ENCODE peak calls at places on chromosome 6, in five cellular contexts. One of them, this sample, is unnamed.

GRCh38 chr6:13425971-13426931 is 61.1 kb downstream of the GFOD1 start:
- DNase-seq in CD8-positive, alpha-beta T cell: no peak
- DNase-seq in cardiac muscle cell: peak
- DNase-seq in cardiac fibroblast: peak
- DNase-seq in fibroblast of mammary gland: peak
- DNase-seq in this sample: peak

GRCh38 chr6:13593103-13593502 is 18.7 kb downstream of the SIRT5 start:
- DNase-seq in fibroblast of mammary gland: no peak
- DNase-seq in cardiac muscle cell: no peak
- DNase-seq in CD8-positive, alpha-beta T cell: no peak
- DNase-seq in cardiac fibroblast: no peak
- DNase-seq in this sample: no peak

GRCh38 chr6:170294813-170295518 is 4.1 kb upstream of the DLL1 start:
- DNase-seq in CD8-positive, alpha-beta T cell: no peak
- DNase-seq in fibroblast of mammary gland: no peak
- DNase-seq in cardiac fibroblast: no peak
- DNase-seq in cardiac muscle cell: no peak
- DNase-seq in this sample: no peak

GRCh38 chr6:90406957-90407356 is 110.3 kb upstream of the BACH2 start:
- DNase-seq in cardiac muscle cell: peak
- DNase-seq in CD8-positive, alpha-beta T cell: no peak
- DNase-seq in fibroblast of mammary gland: no peak
- DNase-seq in cardiac fibroblast: no peak
- DNase-seq in this sample: no peak

GRCh38 chr6:134056046-134056445 is 3.6 kb upstream of the SLC2A12 start:
- DNase-seq in CD8-positive, alpha-beta T cell: no peak
- DNase-seq in cardiac muscle cell: no peak
- DNase-seq in cardiac fibroblast: no peak
- DNase-seq in fibroblast of mammary gland: no peak
- DNase-seq in this sample: no peak

GRCh38 chr6:41278699-41279405 is 7.6 kb downstream of the TREM1 start:
- DNase-seq in cardiac fibroblast: peak
- DNase-seq in fibroblast of mammary gland: peak
- DNase-seq in CD8-positive, alpha-beta T cell: peak
- DNase-seq in cardiac muscle cell: peak
- DNase-seq in this sample: no peak

GRCh38 chr6:1697688-1698351 is 88.1 kb downstream of the FOXC1 start:
- DNase-seq in fibroblast of mammary gland: no peak
- DNase-seq in CD8-positive, alpha-beta T cell: no peak
- DNase-seq in cardiac fibroblast: no peak
- DNase-seq in cardiac muscle cell: no peak
- DNase-seq in this sample: no peak

GRCh38 chr6:45310118-45310788 is 17.9 kb upstream of the RUNX2 start:
- DNase-seq in fibroblast of mammary gland: no peak
- DNase-seq in cardiac fibroblast: no peak
- DNase-seq in CD8-positive, alpha-beta T cell: peak
- DNase-seq in cardiac muscle cell: no peak
- DNase-seq in this sample: no peak

GRCh38 chr6:51429042-51429712 is 610.5 kb downstream of the TFAP2B start:
- DNase-seq in cardiac muscle cell: no peak
- DNase-seq in cardiac fibroblast: no peak
- DNase-seq in CD8-positive, alpha-beta T cell: no peak
- DNase-seq in fibroblast of mammary gland: no peak
- DNase-seq in this sample: no peak

GRCh38 chr6:142285235-142286087 is 16.3 kb upstream of the ADGRG6 start:
- DNase-seq in CD8-positive, alpha-beta T cell: no peak
- DNase-seq in cardiac fibroblast: no peak
- DNase-seq in fibroblast of mammary gland: no peak
- DNase-seq in cardiac muscle cell: no peak
- DNase-seq in this sample: no peak

GRCh38 chr6:105713474-105714118 is 310.7 kb upstream of the PREP start:
- DNase-seq in fibroblast of mammary gland: peak
- DNase-seq in cardiac muscle cell: no peak
- DNase-seq in CD8-positive, alpha-beta T cell: no peak
- DNase-seq in cardiac fibroblast: peak
- DNase-seq in this sample: no peak

GRCh38 chr6:152783217-152783878 is 32.8 kb downstream of the VIP start:
- DNase-seq in cardiac muscle cell: no peak
- DNase-seq in CD8-positive, alpha-beta T cell: no peak
- DNase-seq in cardiac fibroblast: no peak
- DNase-seq in fibroblast of mammary gland: no peak
- DNase-seq in this sample: no peak

GRCh38 chr6:48626421-48626820 is 515.4 kb upstream of the PTCHD4 start:
- DNase-seq in cardiac fibroblast: peak
- DNase-seq in CD8-positive, alpha-beta T cell: no peak
- DNase-seq in cardiac muscle cell: no peak
- DNase-seq in fibroblast of mammary gland: no peak
- DNase-seq in this sample: no peak

GRCh38 chr6:15510121-15510520 is 152.7 kb downstream of the DTNBP1 start:
- DNase-seq in CD8-positive, alpha-beta T cell: no peak
- DNase-seq in cardiac muscle cell: no peak
- DNase-seq in cardiac fibroblast: no peak
- DNase-seq in fibroblast of mammary gland: no peak
- DNase-seq in this sample: no peak

GRCh38 chr6:133630651-133631050 is 258.3 kb upstream of the TCF21 start:
- DNase-seq in cardiac fibroblast: no peak
- DNase-seq in fibroblast of mammary gland: no peak
- DNase-seq in CD8-positive, alpha-beta T cell: no peak
- DNase-seq in cardiac muscle cell: no peak
- DNase-seq in this sample: no peak

GRCh38 chr6:110853754-110854477 is 20.7 kb upstream of the AMD1 start:
- DNase-seq in CD8-positive, alpha-beta T cell: no peak
- DNase-seq in cardiac muscle cell: no peak
- DNase-seq in cardiac fibroblast: no peak
- DNase-seq in fibroblast of mammary gland: no peak
- DNase-seq in this sample: no peak

GRCh38 chr6:161744211-161745067 is 470.6 kb upstream of the AGPAT4 start:
- DNase-seq in CD8-positive, alpha-beta T cell: no peak
- DNase-seq in cardiac muscle cell: no peak
- DNase-seq in fibroblast of mammary gland: peak
- DNase-seq in cardiac fibroblast: peak
- DNase-seq in this sample: no peak

GRCh38 chr6:89956182-89956581 is 61.9 kb downstream of the GJA10 start:
- DNase-seq in cardiac fibroblast: no peak
- DNase-seq in fibroblast of mammary gland: no peak
- DNase-seq in cardiac muscle cell: no peak
- DNase-seq in CD8-positive, alpha-beta T cell: no peak
- DNase-seq in this sample: no peak

GRCh38 chr6:3958255-3958654 is 109.1 kb downstream of the FAM50B start:
- DNase-seq in cardiac fibroblast: no peak
- DNase-seq in cardiac muscle cell: no peak
- DNase-seq in fibroblast of mammary gland: no peak
- DNase-seq in CD8-positive, alpha-beta T cell: no peak
- DNase-seq in this sample: no peak

GRCh38 chr6:130760006-130760405 is 67.2 kb upstream of the SMLR1 start:
- DNase-seq in cardiac fibroblast: peak
- DNase-seq in fibroblast of mammary gland: peak
- DNase-seq in cardiac muscle cell: peak
- DNase-seq in CD8-positive, alpha-beta T cell: no peak
- DNase-seq in this sample: peak

GRCh38 chr6:32148722-32149576 is 2.8 kb downstream of the PRRT1 start:
- DNase-seq in fibroblast of mammary gland: no peak
- DNase-seq in CD8-positive, alpha-beta T cell: peak
- DNase-seq in cardiac fibroblast: peak
- DNase-seq in cardiac muscle cell: no peak
- DNase-seq in this sample: no peak

GRCh38 chr6:149453597-149454340 is 31.0 kb downstream of the ZC3H12D start:
- DNase-seq in CD8-positive, alpha-beta T cell: no peak
- DNase-seq in cardiac muscle cell: no peak
- DNase-seq in cardiac fibroblast: no peak
- DNase-seq in fibroblast of mammary gland: no peak
- DNase-seq in this sample: no peak

GRCh38 chr6:69122407-69122773 is 487.3 kb downstream of the ADGRB3 start:
- DNase-seq in CD8-positive, alpha-beta T cell: no peak
- DNase-seq in fibroblast of mammary gland: no peak
- DNase-seq in cardiac fibroblast: no peak
- DNase-seq in cardiac muscle cell: no peak
- DNase-seq in this sample: no peak

DNA sequence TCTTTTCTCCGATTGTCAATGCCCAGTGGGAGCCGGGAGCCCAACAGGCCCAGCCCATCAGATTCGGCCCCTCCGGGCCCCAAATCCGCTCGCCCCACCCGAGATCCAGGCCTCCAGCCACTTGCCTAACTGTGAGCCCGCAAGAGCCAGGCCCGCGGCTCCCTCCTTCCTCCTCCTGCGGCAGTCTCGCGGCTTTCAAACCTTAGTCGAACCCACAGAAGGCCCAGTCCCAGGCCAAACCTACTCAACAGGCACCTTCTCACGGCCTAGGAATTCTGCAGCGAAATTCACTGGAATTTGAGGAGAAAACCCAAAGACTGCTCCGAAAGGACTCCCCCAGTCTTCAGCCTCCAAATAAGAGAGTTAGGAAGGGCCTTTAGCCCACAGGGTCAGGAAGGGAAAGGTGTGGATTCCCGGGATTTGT is 2.8 kb upstream of the TFAP2A start:
- DNase-seq in fibroblast of mammary gland: no peak
- DNase-seq in cardiac fibroblast: no peak
- DNase-seq in cardiac muscle cell: no peak
- DNase-seq in CD8-positive, alpha-beta T cell: no peak
- DNase-seq in this sample: no peak
- H3K4me3 ChIP-seq in fibroblast of mammary gland: no peak
- H3K4me3 ChIP-seq in cardiac fibroblast: no peak
- H3K4me3 ChIP-seq in cardiac muscle cell: no peak
- H3K4me3 ChIP-seq in CD8-positive, alpha-beta T cell: no peak
- H3K4me3 ChIP-seq in this sample: no peak

DNA sequence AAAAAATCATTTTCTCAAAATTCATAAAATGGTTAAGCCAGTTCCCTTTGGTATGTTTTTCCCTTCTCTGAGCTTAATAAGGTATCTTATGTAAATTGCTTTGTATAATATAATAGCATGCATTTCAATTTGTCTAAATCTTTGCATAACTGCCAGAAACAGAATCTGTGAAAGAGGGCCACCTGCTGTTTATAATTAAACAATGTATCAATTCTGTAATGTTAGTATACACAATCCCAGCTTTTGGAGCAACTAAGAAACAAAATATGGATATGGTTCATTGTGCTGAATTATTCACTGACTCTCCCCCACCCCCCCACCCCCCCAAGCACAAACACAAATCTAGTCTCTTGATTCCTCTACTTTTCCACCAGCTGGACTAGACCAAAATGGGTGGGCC is 54.8 kb downstream of the GPX5 start:
- DNase-seq in fibroblast of mammary gland: peak
- DNase-seq in cardiac fibroblast: peak
- DNase-seq in cardiac muscle cell: no peak
- DNase-seq in CD8-positive, alpha-beta T cell: no peak
- DNase-seq in this sample: no peak
- TF ChIP-seq CTCF in fibroblast of mammary gland: peak
- TF ChIP-seq CTCF in cardiac fibroblast: no peak
- TF ChIP-seq CTCF in cardiac muscle cell: peak
- TF ChIP-seq CTCF in CD8-positive, alpha-beta T cell: peak
- TF ChIP-seq CTCF in this sample: no peak

GRCh38 chr6:162854734-162855191 is 127.0 kb downstream of the PACRG start:
- DNase-seq in cardiac fibroblast: no peak
- DNase-seq in fibroblast of mammary gland: no peak
- DNase-seq in cardiac muscle cell: no peak
- DNase-seq in CD8-positive, alpha-beta T cell: no peak
- DNase-seq in this sample: no peak

GRCh38 chr6:162854228-162854627 is 126.5 kb downstream of the PACRG start:
- DNase-seq in cardiac muscle cell: no peak
- DNase-seq in cardiac fibroblast: no peak
- DNase-seq in CD8-positive, alpha-beta T cell: no peak
- DNase-seq in fibroblast of mammary gland: no peak
- DNase-seq in this sample: no peak

GRCh38 chr6:162852810-162853577 is 125.2 kb downstream of the PACRG start:
- DNase-seq in cardiac muscle cell: no peak
- DNase-seq in CD8-positive, alpha-beta T cell: no peak
- DNase-seq in fibroblast of mammary gland: no peak
- DNase-seq in cardiac fibroblast: no peak
- DNase-seq in this sample: no peak

GRCh38 chr6:162857321-162857720 is 129.5 kb downstream of the PACRG start:
- DNase-seq in cardiac muscle cell: no peak
- DNase-seq in CD8-positive, alpha-beta T cell: no peak
- DNase-seq in cardiac fibroblast: no peak
- DNase-seq in fibroblast of mammary gland: no peak
- DNase-seq in this sample: no peak

DNA sequence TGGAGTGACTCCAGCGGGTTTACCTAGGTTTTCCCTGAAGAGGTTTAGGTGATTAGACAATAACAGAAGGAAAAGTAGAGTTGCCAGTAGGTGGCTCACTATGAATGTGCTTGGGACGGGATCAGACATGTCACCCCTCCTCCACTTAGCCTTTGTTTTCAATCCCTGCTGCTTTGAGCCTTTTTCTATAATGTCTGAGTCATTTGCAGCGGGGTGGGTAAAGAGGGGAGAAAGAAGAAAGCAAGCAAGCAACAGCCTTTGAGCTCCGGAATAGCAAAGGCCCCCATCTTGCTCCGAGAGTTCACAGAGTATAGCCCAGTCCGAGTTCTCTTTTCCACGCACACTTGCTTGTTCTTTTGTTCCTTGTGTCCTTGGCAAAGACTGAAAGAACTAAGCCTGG is 129.1 kb downstream of the PACRG start:
- DNase-seq in cardiac muscle cell: peak
- DNase-seq in fibroblast of mammary gland: peak
- DNase-seq in CD8-positive, alpha-beta T cell: no peak
- DNase-seq in cardiac fibroblast: peak
- DNase-seq in this sample: peak
- H3K4me3 ChIP-seq in cardiac muscle cell: no peak
- H3K4me3 ChIP-seq in fibroblast of mammary gland: no peak
- H3K4me3 ChIP-seq in CD8-positive, alpha-beta T cell: no peak
- H3K4me3 ChIP-seq in cardiac fibroblast: no peak
- H3K4me3 ChIP-seq in this sample: peak

DNA sequence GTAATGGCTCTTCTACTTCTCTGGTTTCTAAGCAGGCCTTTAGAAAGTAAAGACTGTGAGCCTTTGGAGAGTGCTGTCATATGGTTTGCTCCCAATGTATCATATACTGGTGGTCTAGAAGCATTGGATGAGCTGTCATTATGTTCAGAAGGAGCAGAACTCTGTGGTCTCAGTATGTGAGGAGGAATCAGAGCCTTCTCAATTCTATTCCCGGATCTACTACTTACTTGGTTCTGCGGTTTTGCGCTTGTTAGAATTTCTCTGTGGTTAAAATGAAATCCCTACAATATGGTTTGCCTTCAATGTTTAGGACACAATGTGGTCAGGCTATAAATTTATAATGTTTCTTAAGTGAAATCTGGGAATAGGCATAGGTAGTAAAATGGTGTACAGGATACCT is 64.6 kb downstream of the RWDD2A start:
- DNase-seq in cardiac fibroblast: no peak
- DNase-seq in fibroblast of mammary gland: no peak
- DNase-seq in CD8-positive, alpha-beta T cell: no peak
- DNase-seq in cardiac muscle cell: no peak
- DNase-seq in this sample: no peak
- TF ChIP-seq CTCF in cardiac fibroblast: no peak
- TF ChIP-seq CTCF in fibroblast of mammary gland: no peak
- TF ChIP-seq CTCF in CD8-positive, alpha-beta T cell: no peak
- TF ChIP-seq CTCF in cardiac muscle cell: no peak
- TF ChIP-seq CTCF in this sample: no peak

DNA sequence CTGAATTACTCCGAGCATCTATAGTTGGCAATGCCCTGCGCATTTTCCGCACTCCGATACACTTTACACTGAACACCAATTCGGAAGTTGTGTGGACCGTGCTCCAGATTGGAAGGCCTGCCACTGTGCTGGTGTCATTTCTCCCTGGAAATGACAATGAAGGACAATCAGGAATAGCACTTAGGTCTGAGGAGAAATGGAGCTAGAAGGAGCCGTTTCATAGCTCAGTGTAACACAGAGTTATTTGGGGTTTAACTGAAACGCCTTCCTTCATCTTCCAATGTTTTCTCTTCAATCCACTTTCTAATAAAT is 501 bp upstream of the PLA2G7 start:
- DNase-seq in CD8-positive, alpha-beta T cell: no peak
- DNase-seq in cardiac muscle cell: no peak
- DNase-seq in fibroblast of mammary gland: no peak
- DNase-seq in cardiac fibroblast: no peak
- DNase-seq in this sample: no peak
- H3K4me3 ChIP-seq in CD8-positive, alpha-beta T cell: no peak
- H3K4me3 ChIP-seq in cardiac muscle cell: peak
- H3K4me3 ChIP-seq in fibroblast of mammary gland: peak
- H3K4me3 ChIP-seq in cardiac fibroblast: no peak
- H3K4me3 ChIP-seq in this sample: no peak

This sample was measured in AG09309.